ENCODE peak calls at places on chromosome 1, in ten cellular contexts. One of them, this sample, is unnamed.

GRCh38 chr1:38474738-38475623 is 384.6 kb downstream of the RRAGC start:
- DNase-seq in spleen: peak; percentile 79
- DNase-seq in substantia nigra: no peak
- DNase-seq in right lobe of liver: no peak
- DNase-seq in OCI-LY7: peak; percentile 94
- DNase-seq in keratinocyte: no peak
- DNase-seq in CD8-positive, alpha-beta memory T cell: no peak
- DNase-seq in uterus: no peak
- DNase-seq in heart left ventricle: no peak
- DNase-seq in testis: no peak
- DNase-seq in this sample: no peak

GRCh38 chr1:46180082-46180616 is 3.9 kb upstream of the P3R3URF start:
- DNase-seq in right lobe of liver: no peak
- DNase-seq in keratinocyte: peak; percentile 86
- DNase-seq in substantia nigra: peak; percentile 28
- DNase-seq in heart left ventricle: peak; percentile 33
- DNase-seq in CD8-positive, alpha-beta memory T cell: no peak
- DNase-seq in OCI-LY7: peak; percentile 46
- DNase-seq in uterus: no peak
- DNase-seq in testis: no peak
- DNase-seq in spleen: no peak
- DNase-seq in this sample: peak; percentile 75

GRCh38 chr1:228736844-228737415 is 1.7 kb downstream of the RHOU start:
- DNase-seq in keratinocyte: no peak
- DNase-seq in uterus: no peak
- DNase-seq in heart left ventricle: no peak
- DNase-seq in OCI-LY7: no peak
- DNase-seq in substantia nigra: no peak
- DNase-seq in right lobe of liver: no peak
- DNase-seq in testis: no peak
- DNase-seq in spleen: no peak
- DNase-seq in CD8-positive, alpha-beta memory T cell: no peak
- DNase-seq in this sample: no peak

GRCh38 chr1:91404151-91405012 is at the start of gene HFM1:
- DNase-seq in keratinocyte: no peak
- DNase-seq in substantia nigra: peak; percentile 33
- DNase-seq in right lobe of liver: peak; percentile 69
- DNase-seq in spleen: peak; percentile 88
- DNase-seq in OCI-LY7: peak; percentile 86
- DNase-seq in heart left ventricle: peak; percentile 90
- DNase-seq in uterus: peak; percentile 84
- DNase-seq in testis: peak; percentile 93
- DNase-seq in CD8-positive, alpha-beta memory T cell: peak; percentile 29
- DNase-seq in this sample: peak; percentile 49

GRCh38 chr1:6732942-6733341 is 31.3 kb upstream of the DNAJC11 start:
- DNase-seq in CD8-positive, alpha-beta memory T cell: no peak
- DNase-seq in right lobe of liver: no peak
- DNase-seq in keratinocyte: no peak
- DNase-seq in testis: no peak
- DNase-seq in substantia nigra: no peak
- DNase-seq in OCI-LY7: no peak
- DNase-seq in spleen: no peak
- DNase-seq in heart left ventricle: no peak
- DNase-seq in uterus: no peak
- DNase-seq in this sample: no peak

GRCh38 chr1:162361349-162361748 is 15.3 kb downstream of the SPATA46 start:
- DNase-seq in OCI-LY7: no peak
- DNase-seq in keratinocyte: no peak
- DNase-seq in uterus: no peak
- DNase-seq in heart left ventricle: no peak
- DNase-seq in spleen: no peak
- DNase-seq in right lobe of liver: no peak
- DNase-seq in testis: no peak
- DNase-seq in CD8-positive, alpha-beta memory T cell: no peak
- DNase-seq in substantia nigra: no peak
- DNase-seq in this sample: no peak

GRCh38 chr1:1230656-1231399 is 973 bp downstream of the SDF4 start:
- DNase-seq in OCI-LY7: no peak
- DNase-seq in right lobe of liver: no peak
- DNase-seq in testis: no peak
- DNase-seq in spleen: no peak
- DNase-seq in CD8-positive, alpha-beta memory T cell: no peak
- DNase-seq in substantia nigra: no peak
- DNase-seq in uterus: no peak
- DNase-seq in keratinocyte: no peak
- DNase-seq in heart left ventricle: no peak
- DNase-seq in this sample: no peak

GRCh38 chr1:37167479-37167878 is 133.2 kb upstream of the GRIK3 start:
- DNase-seq in spleen: no peak
- DNase-seq in keratinocyte: no peak
- DNase-seq in right lobe of liver: no peak
- DNase-seq in substantia nigra: no peak
- DNase-seq in uterus: no peak
- DNase-seq in heart left ventricle: no peak
- DNase-seq in CD8-positive, alpha-beta memory T cell: no peak
- DNase-seq in OCI-LY7: no peak
- DNase-seq in testis: no peak
- DNase-seq in this sample: no peak

GRCh38 chr1:37667023-37667769 is 25.1 kb upstream of the CDCA8 start:
- DNase-seq in CD8-positive, alpha-beta memory T cell: no peak
- DNase-seq in uterus: peak; percentile 40
- DNase-seq in substantia nigra: no peak
- DNase-seq in spleen: peak; percentile 64
- DNase-seq in keratinocyte: no peak
- DNase-seq in right lobe of liver: no peak
- DNase-seq in testis: no peak
- DNase-seq in heart left ventricle: no peak
- DNase-seq in OCI-LY7: no peak
- DNase-seq in this sample: no peak

GRCh38 chr1:246492611-246493245 is 14.4 kb downstream of the SMYD3 start:
- DNase-seq in heart left ventricle: peak; percentile 68
- DNase-seq in right lobe of liver: no peak
- DNase-seq in OCI-LY7: peak; percentile 23
- DNase-seq in keratinocyte: no peak
- DNase-seq in testis: peak; percentile 81
- DNase-seq in uterus: peak; percentile 51
- DNase-seq in spleen: no peak
- DNase-seq in substantia nigra: no peak
- DNase-seq in CD8-positive, alpha-beta memory T cell: no peak
- DNase-seq in this sample: peak; percentile 68

GRCh38 chr1:202825748-202826147 is 15.0 kb downstream of the PCAT6 start:
- DNase-seq in testis: no peak
- DNase-seq in substantia nigra: no peak
- DNase-seq in right lobe of liver: no peak
- DNase-seq in uterus: no peak
- DNase-seq in keratinocyte: no peak
- DNase-seq in OCI-LY7: no peak
- DNase-seq in heart left ventricle: no peak
- DNase-seq in spleen: no peak
- DNase-seq in CD8-positive, alpha-beta memory T cell: no peak
- DNase-seq in this sample: no peak

GRCh38 chr1:41379741-41380130 is 18.5 kb downstream of the FOXO6 start:
- DNase-seq in uterus: no peak
- DNase-seq in spleen: no peak
- DNase-seq in testis: no peak
- DNase-seq in keratinocyte: no peak
- DNase-seq in substantia nigra: no peak
- DNase-seq in OCI-LY7: no peak
- DNase-seq in CD8-positive, alpha-beta memory T cell: no peak
- DNase-seq in right lobe of liver: no peak
- DNase-seq in heart left ventricle: no peak
- DNase-seq in this sample: no peak

GRCh38 chr1:15222653-15223303 is 24.2 kb upstream of the FHAD1 start:
- DNase-seq in heart left ventricle: no peak
- DNase-seq in testis: no peak
- DNase-seq in spleen: no peak
- DNase-seq in CD8-positive, alpha-beta memory T cell: no peak
- DNase-seq in substantia nigra: no peak
- DNase-seq in right lobe of liver: no peak
- DNase-seq in OCI-LY7: no peak
- DNase-seq in keratinocyte: no peak
- DNase-seq in uterus: no peak
- DNase-seq in this sample: no peak

GRCh38 chr1:60904079-60904852 is 178.1 kb upstream of the NFIA start:
- DNase-seq in testis: no peak
- DNase-seq in OCI-LY7: no peak
- DNase-seq in CD8-positive, alpha-beta memory T cell: no peak
- DNase-seq in keratinocyte: no peak
- DNase-seq in uterus: no peak
- DNase-seq in heart left ventricle: peak; percentile 85
- DNase-seq in right lobe of liver: no peak
- DNase-seq in spleen: no peak
- DNase-seq in substantia nigra: peak; percentile 14
- DNase-seq in this sample: no peak

GRCh38 chr1:21651214-21652042 is 17.7 kb downstream of the RAP1GAP start:
- DNase-seq in testis: no peak
- DNase-seq in right lobe of liver: no peak
- DNase-seq in uterus: no peak
- DNase-seq in spleen: peak; percentile 84
- DNase-seq in OCI-LY7: no peak
- DNase-seq in keratinocyte: no peak
- DNase-seq in substantia nigra: peak; percentile 45
- DNase-seq in heart left ventricle: no peak
- DNase-seq in CD8-positive, alpha-beta memory T cell: peak; percentile 36
- DNase-seq in this sample: peak; percentile 54
- H3K27ac ChIP-seq in testis: no peak overlapping the region
- H3K27ac ChIP-seq in right lobe of liver: no peak overlapping the region
- H3K27ac ChIP-seq in uterus: no peak overlapping the region
- H3K27ac ChIP-seq in spleen: no peak overlapping the region
- H3K27ac ChIP-seq in OCI-LY7: no peak overlapping the region
- H3K27ac ChIP-seq in keratinocyte: no peak overlapping the region
- H3K27ac ChIP-seq in substantia nigra: peak overlapping the region; percentile 93
- H3K27ac ChIP-seq in heart left ventricle: no peak overlapping the region
- H3K27ac ChIP-seq in CD8-positive, alpha-beta memory T cell: peak overlapping the region; percentile 29
- H3K27ac ChIP-seq in this sample: no peak overlapping the region

GRCh38 chr1:159778266-159778665 is 2.5 kb upstream of the DUSP23 start:
- DNase-seq in substantia nigra: no peak
- DNase-seq in OCI-LY7: no peak
- DNase-seq in keratinocyte: no peak
- DNase-seq in spleen: no peak
- DNase-seq in heart left ventricle: no peak
- DNase-seq in testis: no peak
- DNase-seq in CD8-positive, alpha-beta memory T cell: no peak
- DNase-seq in uterus: no peak
- DNase-seq in right lobe of liver: no peak
- DNase-seq in this sample: no peak

GRCh38 chr1:159779403-159779851 is 1.3 kb upstream of the DUSP23 start:
- DNase-seq in testis: peak; percentile 22
- DNase-seq in OCI-LY7: no peak
- DNase-seq in keratinocyte: no peak
- DNase-seq in uterus: peak; percentile 52
- DNase-seq in heart left ventricle: no peak
- DNase-seq in substantia nigra: no peak
- DNase-seq in CD8-positive, alpha-beta memory T cell: no peak
- DNase-seq in spleen: no peak
- DNase-seq in right lobe of liver: no peak
- DNase-seq in this sample: peak; percentile 13

GRCh38 chr1:159781992-159782391 is 1.2 kb downstream of the DUSP23 start:
- DNase-seq in CD8-positive, alpha-beta memory T cell: no peak
- DNase-seq in OCI-LY7: no peak
- DNase-seq in testis: no peak
- DNase-seq in keratinocyte: no peak
- DNase-seq in right lobe of liver: no peak
- DNase-seq in spleen: no peak
- DNase-seq in uterus: no peak
- DNase-seq in substantia nigra: no peak
- DNase-seq in heart left ventricle: no peak
- DNase-seq in this sample: no peak

GRCh38 chr1:159783724-159784123 is 3.0 kb downstream of the DUSP23 start:
- DNase-seq in keratinocyte: no peak
- DNase-seq in substantia nigra: no peak
- DNase-seq in CD8-positive, alpha-beta memory T cell: no peak
- DNase-seq in heart left ventricle: no peak
- DNase-seq in spleen: no peak
- DNase-seq in OCI-LY7: no peak
- DNase-seq in uterus: no peak
- DNase-seq in testis: no peak
- DNase-seq in right lobe of liver: no peak
- DNase-seq in this sample: no peak

GRCh38 chr1:159780583-159781582 is at the start of gene DUSP23:
- DNase-seq in keratinocyte: peak; percentile 84
- DNase-seq in substantia nigra: peak; percentile 87
- DNase-seq in right lobe of liver: peak; percentile 99
- DNase-seq in spleen: peak; percentile 99
- DNase-seq in CD8-positive, alpha-beta memory T cell: peak; percentile 95
- DNase-seq in heart left ventricle: peak; percentile 98
- DNase-seq in uterus: peak; percentile 97
- DNase-seq in testis: peak; percentile 98
- DNase-seq in OCI-LY7: peak; percentile 49
- DNase-seq in this sample: peak; percentile 99
- H3K27ac ChIP-seq in keratinocyte: peak within 1 kb of the TSS; percentile 33
- H3K27ac ChIP-seq in substantia nigra: peak within 1 kb of the TSS; percentile 65
- H3K27ac ChIP-seq in right lobe of liver: peak within 1 kb of the TSS; percentile 90
- H3K27ac ChIP-seq in spleen: peak within 1 kb of the TSS; percentile 85
- H3K27ac ChIP-seq in CD8-positive, alpha-beta memory T cell: peak within 1 kb of the TSS; percentile 58
- H3K27ac ChIP-seq in heart left ventricle: peak within 1 kb of the TSS; percentile 76
- H3K27ac ChIP-seq in uterus: peak within 1 kb of the TSS; percentile 74
- H3K27ac ChIP-seq in testis: peak within 1 kb of the TSS; percentile 66
- H3K27ac ChIP-seq in OCI-LY7: no peak within 1 kb of the TSS
- H3K27ac ChIP-seq in this sample: peak within 1 kb of the TSS; percentile 81

DNA sequence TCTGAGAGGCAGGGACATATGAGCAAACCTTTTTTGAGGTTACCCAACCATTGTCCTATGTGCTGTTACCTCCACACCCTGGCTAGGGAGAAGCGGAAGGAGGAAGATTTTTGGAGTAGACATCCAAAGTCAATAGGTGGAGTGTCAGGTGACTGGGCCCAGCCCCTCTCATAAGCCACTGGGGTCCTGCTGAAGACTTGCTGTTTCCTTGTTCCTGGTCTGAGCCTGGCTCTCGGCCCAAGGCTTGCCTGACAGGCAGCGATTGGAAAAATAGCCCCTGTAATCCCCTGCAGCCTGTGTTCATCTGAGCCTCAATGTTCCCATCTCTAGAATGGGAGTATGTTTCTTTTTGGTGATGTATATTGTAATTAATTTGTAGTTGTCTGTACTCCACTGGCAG is 6.9 kb upstream of the PIGR start:
- DNase-seq in spleen: no peak
- DNase-seq in heart left ventricle: no peak
- DNase-seq in testis: no peak
- DNase-seq in right lobe of liver: no peak
- DNase-seq in uterus: no peak
- DNase-seq in OCI-LY7: no peak
- DNase-seq in substantia nigra: no peak
- DNase-seq in CD8-positive, alpha-beta memory T cell: no peak
- DNase-seq in keratinocyte: no peak
- DNase-seq in this sample: no peak
- H3K27ac ChIP-seq in spleen: no peak overlapping the region
- H3K27ac ChIP-seq in heart left ventricle: no peak overlapping the region
- H3K27ac ChIP-seq in testis: no peak overlapping the region
- H3K27ac ChIP-seq in right lobe of liver: peak overlapping the region; percentile 82
- H3K27ac ChIP-seq in uterus: no peak overlapping the region
- H3K27ac ChIP-seq in OCI-LY7: no peak overlapping the region
- H3K27ac ChIP-seq in substantia nigra: no peak overlapping the region
- H3K27ac ChIP-seq in CD8-positive, alpha-beta memory T cell: no peak overlapping the region
- H3K27ac ChIP-seq in keratinocyte: no peak overlapping the region
- H3K27ac ChIP-seq in this sample: no peak overlapping the region

DNA sequence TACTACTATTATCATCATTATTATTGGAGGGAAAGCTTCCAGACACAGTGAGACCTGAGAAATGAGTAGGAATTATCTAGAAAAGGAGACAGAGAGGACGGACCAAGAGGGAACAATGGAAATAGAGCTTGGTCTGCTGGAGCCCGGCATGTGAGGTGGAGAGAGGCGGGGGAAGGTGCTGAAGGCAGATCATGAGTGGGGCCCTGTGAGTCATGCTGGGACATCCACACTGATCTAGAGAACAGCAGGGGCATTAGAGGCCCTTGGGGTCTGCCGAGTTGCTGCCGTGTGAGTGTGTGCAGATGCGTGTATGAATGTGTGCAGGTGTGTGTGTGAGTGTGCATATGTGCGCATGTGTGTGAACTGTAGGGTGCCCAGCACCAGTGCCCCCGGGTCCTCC is 65.7 kb downstream of the TMCO4 start:
- DNase-seq in spleen: no peak
- DNase-seq in heart left ventricle: no peak
- DNase-seq in substantia nigra: no peak
- DNase-seq in OCI-LY7: no peak
- DNase-seq in CD8-positive, alpha-beta memory T cell: no peak
- DNase-seq in uterus: no peak
- DNase-seq in keratinocyte: no peak
- DNase-seq in testis: no peak
- DNase-seq in right lobe of liver: no peak
- DNase-seq in this sample: no peak
- H3K27ac ChIP-seq in spleen: no peak overlapping the region
- H3K27ac ChIP-seq in heart left ventricle: no peak overlapping the region
- H3K27ac ChIP-seq in substantia nigra: no peak overlapping the region
- H3K27ac ChIP-seq in OCI-LY7: no peak overlapping the region
- H3K27ac ChIP-seq in CD8-positive, alpha-beta memory T cell: no peak overlapping the region
- H3K27ac ChIP-seq in uterus: no peak overlapping the region
- H3K27ac ChIP-seq in keratinocyte: no peak overlapping the region
- H3K27ac ChIP-seq in testis: no peak overlapping the region
- H3K27ac ChIP-seq in right lobe of liver: no peak overlapping the region
- H3K27ac ChIP-seq in this sample: no peak overlapping the region